ENCODE peak calls at places on chromosomes 1 and 21, in six cellular contexts. L is heart right ventricle, P is brain microvascular endothelial cell, B is stomach, W is breast epithelium, G is A549. I is an unnamed sample.

GRCh38 chr1:192538407-192539311 is 36.9 kb upstream of the RGS1 start:
- DNase-seq in L (no peak), P (no peak), B (no peak), W (no peak), G (no peak), I (no peak)

GRCh38 chr1:212225416-212225815 is 59.8 kb upstream of the PPP2R5A start:
- DNase-seq in L (no peak), P (no peak), B (no peak), W (no peak), G (no peak), I (no peak)

GRCh38 chr1:47438321-47439150 is 692 bp downstream of the FOXD2 start:
- DNase-seq in L (no peak), P (no peak), B (no peak), W (no peak), G (no peak), I (no peak)

GRCh38 chr21:35478096-35479080 is 429.3 kb upstream of the RUNX1 start:
- DNase-seq in L (no peak), P (peak; percentile 61), B (no peak), W (no peak), G (no peak), I (no peak)

GRCh38 chr1:12524266-12524665 is 93.7 kb downstream of the DHRS3 start:
- DNase-seq in L (no peak), P (no peak), B (no peak), W (no peak), G (no peak), I (no peak)

GRCh38 chr21:35833388-35833787 is 226.9 kb downstream of the SETD4 start:
- DNase-seq in L (no peak), P (no peak), B (no peak), W (no peak), G (no peak), I (no peak)

GRCh38 chr1:202148391-202148790 is 3.9 kb upstream of the ARL8A start:
- DNase-seq in L (no peak), P (no peak), B (no peak), W (no peak), G (no peak), I (no peak)

GRCh38 chr1:236913371-236914037 is 90.7 kb downstream of the MT1HL1 start:
- DNase-seq in L (no peak), P (peak; percentile 59), B (no peak), W (no peak), G (no peak), I (no peak)

GRCh38 chr1:20521960-20522861 is 14.3 kb upstream of the MUL1 start:
- DNase-seq in L (peak; percentile 42), P (peak; percentile 62), B (peak; percentile 86), W (peak; percentile 72), G (peak; percentile 72), I (peak; percentile 80)

GRCh38 chr1:230778916-230779590 is 31.9 kb downstream of the CAPN9 start:
- DNase-seq in L (no peak), P (no peak), B (no peak), W (no peak), G (no peak), I (no peak)

GRCh38 chr21:45179568-45180288 is 105.3 kb downstream of the ADARB1 start:
- DNase-seq in L (no peak), P (no peak), B (no peak), W (no peak), G (no peak), I (no peak)

GRCh38 chr1:224721000-224721399 is 104.9 kb downstream of the CNIH3 start:
- DNase-seq in L (no peak), P (no peak), B (no peak), W (no peak), G (no peak), I (no peak)

GRCh38 chr1:98386675-98387440 is 274.7 kb upstream of the SNX7 start:
- DNase-seq in L (no peak), P (no peak), B (no peak), W (no peak), G (no peak), I (no peak)

GRCh38 chr1:193115629-193116227 is 6.1 kb upstream of the CDC73 start:
- DNase-seq in L (no peak), P (peak; percentile 98), B (no peak), W (no peak), G (peak; percentile 92), I (no peak)

GRCh38 chr1:25565188-25565591 is 21.8 kb downstream of the LDLRAP1 start:
- DNase-seq in L (no peak), P (peak; percentile 31), B (no peak), W (no peak), G (no peak), I (no peak)

GRCh38 chr1:161705537-161705936 is 1.5 kb upstream of the FCRLA start:
- DNase-seq in L (no peak), P (no peak), B (no peak), W (no peak), G (no peak), I (no peak)

GRCh38 chr1:34684246-34684645 is 70.6 kb upstream of the GJB5 start:
- DNase-seq in L (no peak), P (no peak), B (no peak), W (no peak), G (no peak), I (no peak)

GRCh38 chr1:186854102-186854501 is 25.4 kb downstream of the PLA2G4A start:
- DNase-seq in L (no peak), P (no peak), B (no peak), W (no peak), G (peak; percentile 48), I (no peak)

GRCh38 chr21:14321042-14321441 is 61.9 kb downstream of the HSPA13 start:
- DNase-seq in L (no peak), P (peak; percentile 5), B (no peak), W (no peak), G (no peak), I (no peak)

GRCh38 chr21:41460578-41461527 is 34.8 kb downstream of the MX1 start:
- DNase-seq in L (peak; percentile 71), P (peak; percentile 63), B (peak; percentile 84), W (peak; percentile 79), G (peak; percentile 65), I (no peak)

GRCh38 chr1:101238681-101239094 is 1.9 kb downstream of the S1PR1 start:
- DNase-seq in L (peak; percentile 89), P (peak; percentile 84), B (peak; percentile 84), W (peak; percentile 79), G (peak; percentile 66), I (peak; percentile 68)

GRCh38 chr1:209849388-209849787 is 21.6 kb downstream of the UTP25 start:
- DNase-seq in L (no peak), P (no peak), B (no peak), W (no peak), G (no peak), I (no peak)

GRCh38 chr1:209845405-209845725 is 17.6 kb downstream of the UTP25 start:
- DNase-seq in L (no peak), P (no peak), B (no peak), W (no peak), G (no peak), I (no peak)

GRCh38 chr1:209853677-209854076 is 25.9 kb downstream of the UTP25 start:
- DNase-seq in L (no peak), P (no peak), B (no peak), W (no peak), G (no peak), I (no peak)

GRCh38 chr1:209854196-209854595 is 26.4 kb downstream of the UTP25 start:
- DNase-seq in L (no peak), P (no peak), B (no peak), W (no peak), G (no peak), I (peak; percentile 76)

GRCh38 chr1:209850342-209850979 is 22.7 kb downstream of the UTP25 start:
- DNase-seq in L (peak; percentile 34), P (peak; percentile 95), B (peak; percentile 36), W (no peak), G (peak; percentile 55), I (peak; percentile 89)
- TF ChIP-seq CTCF in L (peak; percentile 30), P (peak; percentile 96), B (no peak), W (peak; percentile 23), G (peak; percentile 58), I (peak; percentile 79)

DNA sequence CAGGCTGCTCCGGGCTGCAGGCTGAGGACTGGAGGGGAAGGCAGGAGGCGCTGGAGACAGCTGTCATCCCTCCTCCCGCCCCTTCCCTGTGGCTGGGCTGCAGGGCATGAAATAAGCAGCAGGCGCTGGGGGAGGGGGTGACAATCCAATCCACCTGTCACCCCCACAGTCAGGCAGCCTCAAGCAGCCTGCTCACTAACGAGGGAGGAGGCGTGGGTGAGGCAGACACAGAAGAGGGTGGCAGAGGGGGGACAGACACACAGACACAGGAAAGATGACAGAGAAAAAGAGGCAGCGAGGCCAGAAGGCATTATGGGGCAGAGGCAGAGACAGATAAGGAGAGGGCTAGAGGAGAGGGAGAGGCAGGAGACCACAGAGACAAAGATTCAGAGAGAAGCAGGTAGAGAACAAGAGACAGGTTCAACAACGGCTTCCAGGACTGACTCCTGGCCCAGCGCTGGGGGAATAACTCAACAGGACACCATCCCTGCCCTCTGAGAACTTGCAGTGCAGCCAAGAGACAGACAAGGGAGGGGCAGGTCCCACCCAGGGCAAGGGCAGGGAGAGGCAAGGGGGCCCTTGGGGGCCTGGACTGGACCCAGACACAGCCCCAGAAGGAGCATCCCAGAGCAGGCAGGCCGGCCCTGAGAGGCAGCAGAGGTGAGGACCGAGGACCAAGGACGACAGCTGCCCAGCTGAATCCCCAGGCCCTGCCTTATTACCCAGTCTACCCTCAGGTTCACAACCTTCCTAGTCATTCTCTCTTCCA is 11.2 kb downstream of the MEF2D start:
- DNase-seq in L (peak; percentile 71), P (no peak), B (no peak), W (no peak), G (no peak), I (peak; percentile 82)
- H3K27ac ChIP-seq in L (peak overlapping the region; percentile 100), P (no peak overlapping the region), B (peak overlapping the region; percentile 66), W (peak overlapping the region; percentile 87), G (peak overlapping the region; percentile 75), I (peak overlapping the region; percentile 99)

DNA sequence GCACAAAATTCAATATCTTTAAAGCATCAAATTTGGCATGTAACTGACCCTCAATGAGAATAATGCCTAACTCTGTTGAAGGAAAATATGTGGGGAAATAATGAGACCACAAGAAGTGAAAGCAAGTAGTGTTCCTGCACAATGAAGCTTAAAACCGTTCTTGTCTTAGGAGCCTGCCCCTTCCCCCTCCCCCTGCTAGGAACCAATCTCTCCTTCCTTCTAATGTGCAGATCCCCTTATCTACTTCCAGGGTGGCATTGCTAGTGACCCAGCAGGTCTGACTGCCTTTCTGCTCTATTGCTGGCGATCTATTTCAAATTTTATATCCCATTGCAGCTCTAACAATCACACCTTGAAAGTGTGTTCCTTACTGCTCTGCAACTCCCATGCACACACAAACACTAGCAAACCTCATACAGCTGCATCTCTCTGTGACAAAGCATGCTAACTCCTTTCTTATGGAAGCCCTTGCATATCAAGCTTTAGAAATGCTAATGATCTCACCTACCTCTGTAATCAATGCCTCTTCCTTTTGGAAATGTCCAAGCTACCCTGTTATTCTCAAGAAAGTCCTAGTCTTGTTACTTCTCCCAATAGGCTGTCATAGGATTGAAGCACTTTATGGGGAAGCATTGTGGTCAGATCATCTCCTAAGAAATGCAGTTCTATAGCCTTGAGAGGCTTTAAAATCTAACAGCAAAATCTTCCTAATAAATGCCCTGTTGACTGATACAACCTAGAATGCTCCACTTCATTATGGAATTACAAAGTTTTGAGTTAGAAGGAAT is 26.5 kb downstream of the BCL9 start:
- DNase-seq in L (no peak), P (no peak), B (peak; percentile 71), W (no peak), G (no peak), I (no peak)
- H3K4me3 ChIP-seq in L (no peak overlapping the region), P (no peak overlapping the region), B (no peak overlapping the region), W (no peak overlapping the region), G (no peak overlapping the region), I (no peak overlapping the region)

DNA sequence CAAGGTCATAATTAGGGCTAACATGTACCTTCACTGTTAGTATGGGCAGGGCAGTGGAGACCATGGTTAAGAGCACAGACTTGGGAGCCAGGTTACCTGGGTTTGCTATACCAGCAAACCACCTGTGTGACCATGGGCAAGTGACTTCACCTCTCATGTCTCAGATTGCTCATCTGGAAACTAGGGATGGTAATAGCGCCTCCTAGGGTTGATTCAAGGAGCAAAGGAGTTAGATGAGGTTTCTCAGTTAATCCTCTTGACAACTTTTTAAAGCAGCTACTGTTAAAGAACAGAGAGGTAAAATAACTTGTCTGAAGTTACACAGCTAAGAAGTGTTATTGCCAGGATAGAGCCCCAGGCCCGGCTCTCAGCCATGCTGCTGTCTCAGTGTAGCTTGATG is 790 bp upstream of the MATN1 start:
- DNase-seq in L (no peak), P (no peak), B (no peak), W (no peak), G (no peak), I (no peak)
- TF ChIP-seq CTCF in L (no peak), P (peak; percentile 40), B (no peak), W (no peak), G (peak; percentile 16), I (no peak)

I was measured in dorsolateral prefrontal cortex.